ENCODE peak calls at places on chromosome 5, in nine cellular contexts. One of them, this sample, is unnamed.
A peak's percentile ranks its signal among the peaks of the same experiment; 100 is the strongest.

GRCh38 chr5:74371621-74372020 is 268.9 kb downstream of the ENC1 start:
- DNase-seq in chondrocyte: no peak
- DNase-seq in astrocyte: no peak
- DNase-seq in RWPE1: no peak
- DNase-seq in CD4-positive, alpha-beta T cell: no peak
- DNase-seq in kidney: no peak
- DNase-seq in nephron progenitor cell: no peak
- DNase-seq in ovary: no peak
- DNase-seq in prostate gland: no peak
- DNase-seq in this sample: no peak

GRCh38 chr5:170538096-170538465 is 34.3 kb downstream of the KCNIP1 start:
- DNase-seq in chondrocyte: no peak
- DNase-seq in astrocyte: no peak
- DNase-seq in RWPE1: no peak
- DNase-seq in CD4-positive, alpha-beta T cell: no peak
- DNase-seq in kidney: no peak
- DNase-seq in nephron progenitor cell: no peak
- DNase-seq in ovary: no peak
- DNase-seq in prostate gland: no peak
- DNase-seq in this sample: no peak

GRCh38 chr5:178785999-178786398 is 55.5 kb upstream of the ZNF354A start:
- DNase-seq in chondrocyte: peak; percentile 47
- DNase-seq in astrocyte: peak; percentile 4
- DNase-seq in RWPE1: peak; percentile 78
- DNase-seq in CD4-positive, alpha-beta T cell: no peak
- DNase-seq in kidney: no peak
- DNase-seq in nephron progenitor cell: no peak
- DNase-seq in ovary: no peak
- DNase-seq in prostate gland: no peak
- DNase-seq in this sample: no peak

GRCh38 chr5:111224561-111224989 is 391 bp downstream of the CAMK4 start:
- DNase-seq in chondrocyte: peak; percentile 69
- DNase-seq in astrocyte: no peak
- DNase-seq in RWPE1: peak; percentile 45
- DNase-seq in CD4-positive, alpha-beta T cell: no peak
- DNase-seq in kidney: peak; percentile 56
- DNase-seq in nephron progenitor cell: no peak
- DNase-seq in ovary: no peak
- DNase-seq in prostate gland: no peak
- DNase-seq in this sample: no peak

GRCh38 chr5:40401965-40402364 is 277.8 kb upstream of the PTGER4 start:
- DNase-seq in chondrocyte: no peak
- DNase-seq in astrocyte: no peak
- DNase-seq in RWPE1: peak; percentile 62
- DNase-seq in CD4-positive, alpha-beta T cell: peak; percentile 36
- DNase-seq in kidney: no peak
- DNase-seq in nephron progenitor cell: no peak
- DNase-seq in ovary: no peak
- DNase-seq in prostate gland: no peak
- DNase-seq in this sample: no peak

GRCh38 chr5:1537166-1538154 is 13.7 kb upstream of the LPCAT1 start:
- DNase-seq in chondrocyte: peak; percentile 44
- DNase-seq in astrocyte: no peak
- DNase-seq in RWPE1: no peak
- DNase-seq in CD4-positive, alpha-beta T cell: no peak
- DNase-seq in kidney: no peak
- DNase-seq in nephron progenitor cell: no peak
- DNase-seq in ovary: no peak
- DNase-seq in prostate gland: no peak
- DNase-seq in this sample: no peak

GRCh38 chr5:60516688-60517087 is 183.3 kb downstream of the DEPDC1B start:
- DNase-seq in chondrocyte: no peak
- DNase-seq in astrocyte: no peak
- DNase-seq in RWPE1: no peak
- DNase-seq in CD4-positive, alpha-beta T cell: no peak
- DNase-seq in kidney: no peak
- DNase-seq in nephron progenitor cell: no peak
- DNase-seq in ovary: no peak
- DNase-seq in prostate gland: no peak
- DNase-seq in this sample: no peak

GRCh38 chr5:101103874-101104273 is 200.8 kb upstream of the ST8SIA4 start:
- DNase-seq in chondrocyte: no peak
- DNase-seq in astrocyte: no peak
- DNase-seq in RWPE1: no peak
- DNase-seq in CD4-positive, alpha-beta T cell: no peak
- DNase-seq in kidney: no peak
- DNase-seq in nephron progenitor cell: no peak
- DNase-seq in ovary: no peak
- DNase-seq in prostate gland: no peak
- DNase-seq in this sample: no peak

GRCh38 chr5:4206127-4206526 is 610.5 kb downstream of the IRX1 start:
- DNase-seq in chondrocyte: no peak
- DNase-seq in astrocyte: no peak
- DNase-seq in RWPE1: no peak
- DNase-seq in CD4-positive, alpha-beta T cell: no peak
- DNase-seq in kidney: no peak
- DNase-seq in nephron progenitor cell: no peak
- DNase-seq in ovary: no peak
- DNase-seq in prostate gland: no peak
- DNase-seq in this sample: no peak

GRCh38 chr5:180072556-180072955 is 997 bp upstream of the RNF130 start:
- DNase-seq in chondrocyte: no peak
- DNase-seq in astrocyte: no peak
- DNase-seq in RWPE1: no peak
- DNase-seq in CD4-positive, alpha-beta T cell: peak; percentile 19
- DNase-seq in kidney: peak; percentile 82
- DNase-seq in nephron progenitor cell: no peak
- DNase-seq in ovary: peak; percentile 56
- DNase-seq in prostate gland: no peak
- DNase-seq in this sample: no peak

GRCh38 chr5:161442471-161442870 is 104.1 kb downstream of the GABRB2 start:
- DNase-seq in chondrocyte: no peak
- DNase-seq in astrocyte: no peak
- DNase-seq in RWPE1: no peak
- DNase-seq in CD4-positive, alpha-beta T cell: no peak
- DNase-seq in kidney: no peak
- DNase-seq in nephron progenitor cell: no peak
- DNase-seq in ovary: no peak
- DNase-seq in prostate gland: no peak
- DNase-seq in this sample: no peak

GRCh38 chr5:134252671-134253070 is 26.8 kb upstream of the PPP2CA start:
- DNase-seq in chondrocyte: no peak
- DNase-seq in astrocyte: peak; percentile 89
- DNase-seq in RWPE1: peak; percentile 60
- DNase-seq in CD4-positive, alpha-beta T cell: no peak
- DNase-seq in kidney: no peak
- DNase-seq in nephron progenitor cell: no peak
- DNase-seq in ovary: no peak
- DNase-seq in prostate gland: no peak
- DNase-seq in this sample: no peak

GRCh38 chr5:82719368-82719767 is 357.8 kb downstream of the TMEM167A start:
- DNase-seq in chondrocyte: no peak
- DNase-seq in astrocyte: peak; percentile 3
- DNase-seq in RWPE1: no peak
- DNase-seq in CD4-positive, alpha-beta T cell: no peak
- DNase-seq in kidney: no peak
- DNase-seq in nephron progenitor cell: no peak
- DNase-seq in ovary: no peak
- DNase-seq in prostate gland: no peak
- DNase-seq in this sample: peak; percentile 16

GRCh38 chr5:435961-436640 is 6.9 kb upstream of the EXOC3 start:
- DNase-seq in chondrocyte: no peak
- DNase-seq in astrocyte: no peak
- DNase-seq in RWPE1: peak; percentile 43
- DNase-seq in CD4-positive, alpha-beta T cell: no peak
- DNase-seq in kidney: peak; percentile 63
- DNase-seq in nephron progenitor cell: no peak
- DNase-seq in ovary: no peak
- DNase-seq in prostate gland: no peak
- DNase-seq in this sample: peak; percentile 35

GRCh38 chr5:150149618-150150017 is 6.0 kb downstream of the PDGFRB start:
- DNase-seq in chondrocyte: no peak
- DNase-seq in astrocyte: no peak
- DNase-seq in RWPE1: no peak
- DNase-seq in CD4-positive, alpha-beta T cell: no peak
- DNase-seq in kidney: no peak
- DNase-seq in nephron progenitor cell: no peak
- DNase-seq in ovary: no peak
- DNase-seq in prostate gland: no peak
- DNase-seq in this sample: no peak

DNA sequence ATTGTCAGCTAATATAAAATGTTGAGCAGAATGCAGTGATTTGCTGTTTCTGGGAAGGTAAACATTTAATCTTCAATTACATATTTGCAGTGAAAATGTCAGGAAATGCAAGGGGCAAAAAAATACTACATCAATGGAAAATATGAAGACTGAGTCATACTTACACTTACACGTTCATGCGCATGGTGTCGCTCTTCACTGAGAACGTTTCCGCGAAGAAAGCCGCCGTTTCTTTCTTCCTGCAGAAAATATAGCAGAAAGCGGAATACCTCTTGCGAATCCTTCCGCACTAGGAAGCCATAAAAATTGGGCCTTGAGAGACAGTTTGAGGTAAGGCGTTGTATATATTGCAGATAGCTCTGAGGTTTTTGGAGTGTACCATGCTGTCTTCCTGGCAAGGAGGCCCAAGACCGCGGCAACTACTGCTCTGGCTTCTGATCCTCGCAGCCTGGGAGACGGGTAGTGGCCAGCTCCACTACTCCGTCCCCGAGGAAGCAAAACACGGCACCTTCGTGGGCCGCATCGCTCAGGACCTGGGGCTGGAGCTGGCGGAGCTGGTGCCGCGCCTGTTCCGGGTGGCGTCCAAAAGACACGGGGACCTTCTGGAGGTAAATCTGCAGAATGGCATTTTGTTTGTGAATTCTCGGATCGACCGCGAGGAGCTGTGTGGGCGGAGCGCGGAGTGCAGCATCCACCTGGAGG is at the start of gene PCDHA13:
- DNase-seq in chondrocyte: no peak
- DNase-seq in astrocyte: no peak
- DNase-seq in RWPE1: peak; percentile 59
- DNase-seq in CD4-positive, alpha-beta T cell: no peak
- DNase-seq in kidney: no peak
- DNase-seq in nephron progenitor cell: no peak
- DNase-seq in ovary: no peak
- DNase-seq in prostate gland: no peak
- DNase-seq in this sample: peak; percentile 20
- TF ChIP-seq CTCF in chondrocyte: no peak
- TF ChIP-seq CTCF in astrocyte: no peak
- TF ChIP-seq CTCF in RWPE1: peak; percentile 78
- TF ChIP-seq CTCF in CD4-positive, alpha-beta T cell: no peak
- TF ChIP-seq CTCF in kidney: peak; percentile 20
- TF ChIP-seq CTCF in nephron progenitor cell: no peak
- TF ChIP-seq CTCF in ovary: no peak
- TF ChIP-seq CTCF in prostate gland: no peak
- TF ChIP-seq CTCF in this sample: no peak

GRCh38 chr5:176589039-176589769 is 20.8 kb downstream of the GPRIN1 start:
- DNase-seq in chondrocyte: no peak
- DNase-seq in astrocyte: no peak
- DNase-seq in RWPE1: no peak
- DNase-seq in CD4-positive, alpha-beta T cell: no peak
- DNase-seq in kidney: no peak
- DNase-seq in nephron progenitor cell: no peak
- DNase-seq in ovary: no peak
- DNase-seq in prostate gland: no peak
- DNase-seq in this sample: no peak
- TF ChIP-seq CTCF in chondrocyte: no peak
- TF ChIP-seq CTCF in astrocyte: no peak
- TF ChIP-seq CTCF in RWPE1: no peak
- TF ChIP-seq CTCF in CD4-positive, alpha-beta T cell: no peak
- TF ChIP-seq CTCF in kidney: no peak
- TF ChIP-seq CTCF in nephron progenitor cell: no peak
- TF ChIP-seq CTCF in ovary: no peak
- TF ChIP-seq CTCF in prostate gland: no peak
- TF ChIP-seq CTCF in this sample: no peak

GRCh38 chr5:149054416-149054815 is 8.4 kb downstream of the SH3TC2 start:
- DNase-seq in chondrocyte: no peak
- DNase-seq in astrocyte: no peak
- DNase-seq in RWPE1: no peak
- DNase-seq in CD4-positive, alpha-beta T cell: no peak
- DNase-seq in kidney: no peak
- DNase-seq in nephron progenitor cell: no peak
- DNase-seq in ovary: no peak
- DNase-seq in prostate gland: no peak
- DNase-seq in this sample: no peak

GRCh38 chr5:149056611-149057165 is 6.2 kb downstream of the SH3TC2 start:
- DNase-seq in chondrocyte: no peak
- DNase-seq in astrocyte: no peak
- DNase-seq in RWPE1: no peak
- DNase-seq in CD4-positive, alpha-beta T cell: no peak
- DNase-seq in kidney: no peak
- DNase-seq in nephron progenitor cell: no peak
- DNase-seq in ovary: no peak
- DNase-seq in prostate gland: no peak
- DNase-seq in this sample: no peak

GRCh38 chr5:149049371-149049781 is 13.5 kb downstream of the SH3TC2 start:
- DNase-seq in chondrocyte: no peak
- DNase-seq in astrocyte: no peak
- DNase-seq in RWPE1: no peak
- DNase-seq in CD4-positive, alpha-beta T cell: no peak
- DNase-seq in kidney: no peak
- DNase-seq in nephron progenitor cell: no peak
- DNase-seq in ovary: no peak
- DNase-seq in prostate gland: no peak
- DNase-seq in this sample: no peak

GRCh38 chr5:149048806-149049205 is 14.1 kb downstream of the SH3TC2 start:
- DNase-seq in chondrocyte: no peak
- DNase-seq in astrocyte: no peak
- DNase-seq in RWPE1: no peak
- DNase-seq in CD4-positive, alpha-beta T cell: no peak
- DNase-seq in kidney: no peak
- DNase-seq in nephron progenitor cell: no peak
- DNase-seq in ovary: no peak
- DNase-seq in prostate gland: no peak
- DNase-seq in this sample: no peak

GRCh38 chr5:149053027-149053705 is 9.7 kb downstream of the SH3TC2 start:
- DNase-seq in chondrocyte: no peak
- DNase-seq in astrocyte: peak; percentile 76
- DNase-seq in RWPE1: peak; percentile 64
- DNase-seq in CD4-positive, alpha-beta T cell: no peak
- DNase-seq in kidney: no peak
- DNase-seq in nephron progenitor cell: no peak
- DNase-seq in ovary: no peak
- DNase-seq in prostate gland: peak; percentile 51
- DNase-seq in this sample: no peak
- TF ChIP-seq CTCF in chondrocyte: no peak
- TF ChIP-seq CTCF in astrocyte: no peak
- TF ChIP-seq CTCF in RWPE1: no peak
- TF ChIP-seq CTCF in CD4-positive, alpha-beta T cell: no peak
- TF ChIP-seq CTCF in kidney: no peak
- TF ChIP-seq CTCF in nephron progenitor cell: no peak
- TF ChIP-seq CTCF in ovary: no peak
- TF ChIP-seq CTCF in prostate gland: no peak
- TF ChIP-seq CTCF in this sample: no peak

DNA sequence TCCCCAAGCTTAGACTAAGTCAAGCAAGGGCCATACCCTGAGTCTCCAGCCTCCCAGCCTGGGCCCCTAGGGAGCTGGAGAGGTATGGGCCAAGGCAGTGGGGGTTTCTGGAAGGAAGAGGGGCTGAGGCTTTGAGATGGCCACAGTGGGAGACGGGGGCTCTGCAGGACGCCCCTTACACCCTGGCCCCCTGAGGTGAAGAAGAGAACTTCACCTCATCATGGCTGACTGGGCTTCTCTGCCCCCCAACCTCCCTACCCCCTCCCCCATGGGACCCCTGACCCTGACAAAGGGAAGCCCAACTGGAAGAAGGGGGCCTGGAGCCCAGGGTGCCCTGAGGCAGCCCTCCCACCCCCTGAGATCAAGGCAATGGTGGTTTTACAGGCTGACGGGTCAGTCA is 25.8 kb downstream of the PCDH1 start:
- DNase-seq in chondrocyte: no peak
- DNase-seq in astrocyte: no peak
- DNase-seq in RWPE1: no peak
- DNase-seq in CD4-positive, alpha-beta T cell: no peak
- DNase-seq in kidney: no peak
- DNase-seq in nephron progenitor cell: no peak
- DNase-seq in ovary: no peak
- DNase-seq in prostate gland: no peak
- DNase-seq in this sample: no peak
- TF ChIP-seq CTCF in chondrocyte: no peak
- TF ChIP-seq CTCF in astrocyte: no peak
- TF ChIP-seq CTCF in RWPE1: no peak
- TF ChIP-seq CTCF in CD4-positive, alpha-beta T cell: no peak
- TF ChIP-seq CTCF in kidney: no peak
- TF ChIP-seq CTCF in nephron progenitor cell: no peak
- TF ChIP-seq CTCF in ovary: no peak
- TF ChIP-seq CTCF in prostate gland: no peak
- TF ChIP-seq CTCF in this sample: no peak

This sample was measured in endothelial cell.